ENCODE peak calls at places on chromosomes 12 and 14, in eight cellular contexts. Q, O, X, T, E, I, P and V are unnamed samples.

GRCh38 chr14:50379563-50379962 is 17.1 kb downstream of the CDKL1 start:
- DNase-seq in O (no peak), X (no peak), E (no peak), Q (no peak), P (no peak), I (no peak), T (no peak), V (no peak)

GRCh38 chr12:120488057-120488660 is 7.8 kb upstream of the DYNLL1 start:
- DNase-seq in O (no peak), T (no peak), X (no peak), I (no peak), E (no peak), P (no peak), Q (no peak), V (no peak)

GRCh38 chr12:63967358-63967757 is 122.9 kb downstream of the SRGAP1 start:
- DNase-seq in Q (no peak), P (peak), E (no peak), O (no peak), X (no peak), T (no peak), I (peak), V (peak)

GRCh38 chr14:105012171-105012985 is 8.5 kb downstream of the CDCA4 start:
- DNase-seq in Q (no peak), P (no peak), I (no peak), X (peak), O (no peak), T (no peak), E (no peak), V (no peak)

GRCh38 chr12:18141583-18141982 is 51.6 kb upstream of the RERGL start:
- DNase-seq in T (no peak), Q (no peak), I (peak), E (no peak), P (peak), O (no peak), X (no peak), V (no peak)

GRCh38 chr14:96067985-96068930 is 29.1 kb downstream of the C14orf132 start:
- DNase-seq in P (no peak), I (no peak), Q (no peak), X (peak), T (no peak), E (no peak), O (no peak), V (no peak)

GRCh38 chr12:107329569-107330324 is 236.4 kb upstream of the CRY1 start:
- DNase-seq in X (no peak), O (no peak), T (no peak), E (no peak), I (peak), Q (no peak), P (peak), V (no peak)

GRCh38 chr14:53409974-53410373 is 256.9 kb upstream of the DDHD1 start:
- DNase-seq in I (peak), X (no peak), P (peak), Q (peak), O (no peak), E (no peak), T (no peak), V (no peak)

GRCh38 chr14:37864861-37865718 is 269.7 kb downstream of the TTC6 start:
- DNase-seq in O (peak), I (peak), E (no peak), T (no peak), X (no peak), P (peak), Q (peak), V (no peak)

GRCh38 chr14:57502581-57503254 is 9.1 kb upstream of the CCDC198 start:
- DNase-seq in X (no peak), I (peak), Q (no peak), E (no peak), T (no peak), O (no peak), P (peak), V (no peak)

GRCh38 chr14:55816225-55816624 is 236.2 kb downstream of the KTN1 start:
- DNase-seq in O (no peak), X (no peak), P (no peak), I (no peak), Q (no peak), T (no peak), E (no peak), V (no peak)

GRCh38 chr14:91303091-91303923 is 58.8 kb upstream of the GPR68 start:
- DNase-seq in E (peak), P (no peak), O (no peak), X (no peak), I (peak), Q (no peak), T (peak), V (no peak)

GRCh38 chr14:101077511-101078074 is 174.1 kb upstream of the RTL1 start:
- DNase-seq in E (no peak), T (no peak), X (no peak), P (peak), Q (peak), O (no peak), I (peak), V (no peak)

GRCh38 chr12:124883263-124883876 is 19.7 kb upstream of the SCARB1 start:
- DNase-seq in E (no peak), T (no peak), Q (no peak), O (peak), I (no peak), P (no peak), X (no peak), V (no peak)